ENCODE peak calls at places on chromosomes 16 and 17, in ten cellular contexts. V, P, Y, Q, T, D, S, I, X and G are unnamed samples.
A peak's percentile ranks its signal among the peaks of the same experiment; 100 is the strongest.

GRCh38 chr17:77147357-77147801 is 6.6 kb downstream of the SEC14L1 start:
- DNase-seq in V (no peak), P (no peak), Y (no peak), Q (no peak), T (no peak), D (no peak), S (no peak), I (no peak), X (no peak), G (no peak)

GRCh38 chr16:84881702-84882521 is 62.1 kb downstream of the CRISPLD2 start:
- DNase-seq in V (no peak), P (no peak), Y (no peak), Q (no peak), T (no peak), D (no peak), S (no peak), I (peak; percentile 83), X (no peak), G (no peak)

GRCh38 chr17:51840688-51841087 is 317.8 kb downstream of the CA10 start:
- DNase-seq in V (no peak), P (no peak), Y (no peak), Q (no peak), T (no peak), D (no peak), S (no peak), I (no peak), X (no peak), G (no peak)

GRCh38 chr17:80107231-80108021 is 6.0 kb downstream of the GAA start:
- DNase-seq in V (no peak), P (no peak), Y (no peak), Q (peak; percentile 69), T (no peak), D (no peak), S (no peak), I (no peak), X (no peak), G (no peak)

GRCh38 chr16:10896165-10896564 is 19.2 kb downstream of the CIITA start:
- DNase-seq in V (no peak), P (no peak), Y (no peak), Q (no peak), T (no peak), D (no peak), S (no peak), I (no peak), X (no peak), G (no peak)

GRCh38 chr17:61196302-61196704 is 203.3 kb upstream of the TBX2 start:
- DNase-seq in V (no peak), P (no peak), Y (no peak), Q (no peak), T (no peak), D (no peak), S (no peak), I (no peak), X (no peak), G (no peak)

GRCh38 chr17:41985919-41986318 is 19.3 kb downstream of the CNP start:
- DNase-seq in V (no peak), P (no peak), Y (no peak), Q (peak; percentile 11), T (no peak), D (no peak), S (no peak), I (no peak), X (no peak), G (no peak)

GRCh38 chr17:27670791-27671590 is 40.0 kb downstream of the LGALS9 start:
- DNase-seq in V (no peak), P (no peak), Y (no peak), Q (peak; percentile 51), T (no peak), D (no peak), S (no peak), I (no peak), X (no peak), G (no peak)

GRCh38 chr17:42618442-42619150 is 9.1 kb downstream of the TUBG1 start:
- DNase-seq in V (no peak), P (peak; percentile 10), Y (peak; percentile 1), Q (no peak), T (peak; percentile 86), D (no peak), S (no peak), I (no peak), X (no peak), G (no peak)

GRCh38 chr17:40443196-40443987 is at the start of gene IGFBP4:
- DNase-seq in V (peak; percentile 34), P (peak; percentile 67), Y (peak; percentile 72), Q (peak; percentile 96), T (peak; percentile 77), D (peak; percentile 61), S (peak; percentile 75), I (peak; percentile 74), X (peak; percentile 75), G (no peak)

GRCh38 chr16:57999971-58000705 is at the start of gene ZNF319:
- DNase-seq in V (no peak), P (no peak), Y (no peak), Q (peak; percentile 78), T (no peak), D (no peak), S (no peak), I (peak; percentile 37), X (no peak), G (no peak)

GRCh38 chr16:30179931-30180330 is 3.5 kb upstream of the CORO1A start:
- DNase-seq in V (no peak), P (no peak), Y (no peak), Q (no peak), T (no peak), D (no peak), S (no peak), I (no peak), X (no peak), G (no peak)